ENCODE peak calls at places on chromosomes 16 and 17, in ten cellular contexts. P is CD8-positive, alpha-beta memory T cell; R is fibroblast of lung; G is H9; Y is neural progenitor cell; Z is right lobe of liver; E is effector memory CD4-positive, alpha-beta T cell; J is tibial nerve; F is Caco-2; T is naive thymus-derived CD4-positive, alpha-beta T cell. M is an unnamed sample.

GRCh38 chr16:69276143-69277115 is 34.7 kb upstream of the VPS4A start:
- DNase-seq in P (no peak), R (peak; percentile 98), G (no peak), Y (no peak), Z (no peak), E (no peak), J (peak; percentile 66), F (no peak), T (no peak), M (no peak)

GRCh38 chr16:4679854-4680636 is 13.3 kb upstream of the NUDT16L1 start:
- DNase-seq in P (no peak), R (peak; percentile 69), G (no peak), Y (no peak), Z (peak; percentile 93), E (no peak), J (peak; percentile 54), F (no peak), T (no peak), M (no peak)

GRCh38 chr17:82151106-82151957 is 53.3 kb upstream of the FASN start:
- DNase-seq in P (no peak), R (no peak), G (no peak), Y (no peak), Z (no peak), E (no peak), J (no peak), F (no peak), T (no peak), M (no peak)

GRCh38 chr16:49857423-49858181 is 1.7 kb upstream of the ZNF423 start:
- DNase-seq in P (no peak), R (peak; percentile 48), G (peak; percentile 88), Y (peak; percentile 85), Z (peak; percentile 76), E (no peak), J (no peak), F (peak; percentile 75), T (peak; percentile 44), M (peak; percentile 54)

GRCh38 chr17:63275318-63275967 is 170.7 kb downstream of the CYB561 start:
- DNase-seq in P (no peak), R (peak; percentile 99), G (no peak), Y (no peak), Z (no peak), E (no peak), J (no peak), F (no peak), T (no peak), M (no peak)

GRCh38 chr16:81717662-81718189 is 61.4 kb upstream of the PLCG2 start:
- DNase-seq in P (no peak), R (no peak), G (no peak), Y (no peak), Z (no peak), E (no peak), J (no peak), F (no peak), T (no peak), M (no peak)

GRCh38 chr16:47571711-47572110 is 110.6 kb downstream of the PHKB start:
- DNase-seq in P (no peak), R (no peak), G (no peak), Y (no peak), Z (no peak), E (no peak), J (no peak), F (no peak), T (no peak), M (no peak)

GRCh38 chr17:17315142-17315821 is 12.1 kb downstream of the NT5M start:
- DNase-seq in P (no peak), R (no peak), G (no peak), Y (no peak), Z (no peak), E (no peak), J (no peak), F (peak; percentile 16), T (no peak), M (no peak)

GRCh38 chr17:62966426-62967110 is 533 bp downstream of the TANC2 start:
- DNase-seq in P (peak; percentile 62), R (peak; percentile 23), G (peak; percentile 69), Y (peak; percentile 73), Z (peak; percentile 68), E (no peak), J (peak; percentile 19), F (no peak), T (no peak), M (no peak)

GRCh38 chr17:57016764-57017116 is 38.8 kb downstream of the SCPEP1 start:
- DNase-seq in P (no peak), R (peak; percentile 82), G (no peak), Y (no peak), Z (no peak), E (no peak), J (no peak), F (no peak), T (no peak), M (no peak)

GRCh38 chr17:68089881-68090280 is 54.3 kb downstream of the KPNA2 start:
- DNase-seq in P (no peak), R (peak; percentile 31), G (no peak), Y (no peak), Z (no peak), E (no peak), J (peak; percentile 23), F (no peak), T (no peak), M (no peak)

GRCh38 chr16:77468831-77469230 is 34.0 kb upstream of the ADAMTS18 start:
- DNase-seq in P (no peak), R (no peak), G (no peak), Y (peak; percentile 64), Z (no peak), E (no peak), J (no peak), F (no peak), T (no peak), M (no peak)

GRCh38 chr17:18102640-18103039 is 5.9 kb upstream of the MYO15A start:
- DNase-seq in P (no peak), R (no peak), G (no peak), Y (no peak), Z (no peak), E (no peak), J (no peak), F (no peak), T (no peak), M (no peak)

GRCh38 chr16:28101533-28101890 is 38.0 kb upstream of the GSG1L start:
- DNase-seq in P (no peak), R (no peak), G (no peak), Y (no peak), Z (no peak), E (no peak), J (no peak), F (no peak), T (no peak), M (no peak)

GRCh38 chr17:79919164-79919585 is 79.9 kb upstream of the CBX4 start:
- DNase-seq in P (no peak), R (peak; percentile 9), G (no peak), Y (no peak), Z (peak; percentile 98), E (no peak), J (peak; percentile 43), F (no peak), T (no peak), M (no peak)

GRCh38 chr16:64589836-64590235 is 532.0 kb downstream of the CDH11 start:
- DNase-seq in P (no peak), R (peak; percentile 77), G (no peak), Y (no peak), Z (no peak), E (no peak), J (no peak), F (no peak), T (no peak), M (no peak)

GRCh38 chr17:41907185-41907556 is 11.6 kb downstream of the ACLY start:
- DNase-seq in P (no peak), R (peak; percentile 93), G (no peak), Y (no peak), Z (no peak), E (no peak), J (no peak), F (no peak), T (no peak), M (no peak)

GRCh38 chr17:65514082-65514481 is 47.4 kb downstream of the AXIN2 start:
- DNase-seq in P (no peak), R (peak; percentile 97), G (no peak), Y (no peak), Z (no peak), E (no peak), J (no peak), F (no peak), T (no peak), M (no peak)

DNA sequence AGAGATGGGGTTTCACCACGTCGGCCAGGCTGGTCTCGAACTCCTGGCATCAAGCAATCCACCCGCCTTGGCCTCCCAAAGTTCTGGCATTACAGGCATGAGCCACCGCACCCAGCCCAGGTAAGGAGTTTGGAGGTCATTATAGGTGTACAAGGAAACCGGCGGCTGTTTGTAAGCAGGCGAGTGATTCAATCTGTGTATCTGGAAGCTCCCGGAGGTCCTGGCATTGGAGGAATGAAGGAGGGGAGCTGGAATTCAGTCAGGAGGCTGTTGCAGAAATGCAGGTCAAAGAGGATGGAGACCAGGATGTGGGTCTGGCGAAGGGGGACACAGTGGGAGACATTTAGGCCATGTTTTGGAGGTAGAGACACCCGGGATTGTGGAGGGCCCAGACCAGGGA is 18.8 kb downstream of the CDC42EP4 start:
- DNase-seq in P (no peak), R (no peak), G (peak; percentile 26), Y (no peak), Z (no peak), E (no peak), J (no peak), F (no peak), T (no peak), M (no peak)
- H3K4me1 ChIP-seq in P (no peaks in the 10 kb centered on the region), R (peaks cover 49% of the 10 kb centered on the region), G (no peaks in the 10 kb centered on the region), Y (peaks cover 2% of the 10 kb centered on the region), Z (peaks cover 86% of the 10 kb centered on the region), E (no peaks in the 10 kb centered on the region), J (peaks cover 67% of the 10 kb centered on the region), F (peaks cover 40% of the 10 kb centered on the region), T (no peaks in the 10 kb centered on the region), M (no peaks in the 10 kb centered on the region)

GRCh38 chr17:78637146-78637545 is 60.0 kb upstream of the DNAH17 start:
- DNase-seq in P (no peak), R (no peak), G (no peak), Y (no peak), Z (no peak), E (no peak), J (no peak), F (no peak), T (no peak), M (no peak)
- H3K4me1 ChIP-seq in P (no peaks in the 10 kb centered on the region), R (no peaks in the 10 kb centered on the region), G (no peaks in the 10 kb centered on the region), Y (no peaks in the 10 kb centered on the region), Z (no peaks in the 10 kb centered on the region), E (no peaks in the 10 kb centered on the region), J (no peaks in the 10 kb centered on the region), F (no peaks in the 10 kb centered on the region), T (no peaks in the 10 kb centered on the region), M (no peaks in the 10 kb centered on the region)

DNA sequence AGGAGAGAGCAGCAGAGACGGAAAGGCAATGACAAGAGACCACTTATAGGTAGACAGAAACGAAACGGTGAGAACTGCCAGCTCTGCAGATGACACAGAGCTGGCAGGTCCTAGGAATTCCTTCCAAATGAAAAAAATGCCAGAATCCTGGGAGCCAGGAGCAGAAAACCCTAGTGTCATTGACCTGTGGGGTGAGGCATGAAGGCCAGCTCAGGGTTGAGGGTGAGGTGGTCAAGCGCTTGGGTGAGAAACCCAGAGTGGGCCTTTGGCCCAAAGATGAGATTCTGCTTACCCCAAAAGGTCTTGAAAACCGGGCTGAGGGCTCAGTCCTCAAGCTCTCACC is 9.2 kb downstream of the HIC1 start:
- DNase-seq in P (no peak), R (peak; percentile 35), G (no peak), Y (no peak), Z (no peak), E (no peak), J (no peak), F (no peak), T (no peak), M (no peak)
- H3K4me1 ChIP-seq in P (peaks cover 20% of the 10 kb centered on the region), R (peaks cover 92% of the 10 kb centered on the region), G (peaks cover 5% of the 10 kb centered on the region), Y (no peaks in the 10 kb centered on the region), Z (peaks cover 27% of the 10 kb centered on the region), E (no peaks in the 10 kb centered on the region), J (peaks cover 69% of the 10 kb centered on the region), F (peaks cover 6% of the 10 kb centered on the region), T (no peaks in the 10 kb centered on the region), M (no peaks in the 10 kb centered on the region)

GRCh38 chr17:55570360-55570759 is 59.1 kb upstream of the SMIM36 start:
- DNase-seq in P (no peak), R (no peak), G (no peak), Y (no peak), Z (no peak), E (no peak), J (no peak), F (no peak), T (no peak), M (no peak)
- H3K4me1 ChIP-seq in P (peaks cover 3% of the 10 kb centered on the region), R (no peaks in the 10 kb centered on the region), G (no peaks in the 10 kb centered on the region), Y (no peaks in the 10 kb centered on the region), Z (peaks cover 43% of the 10 kb centered on the region), E (no peaks in the 10 kb centered on the region), J (peaks cover 5% of the 10 kb centered on the region), F (no peaks in the 10 kb centered on the region), T (peaks cover 1% of the 10 kb centered on the region), M (no peaks in the 10 kb centered on the region)

M was measured in HAP-1.